ENCODE peak calls at places on chromosomes 1 and 21, in seven cellular contexts. U, T, M, D, V, G and X are unnamed samples.
A peak's percentile ranks its signal among the peaks of the same experiment; 100 is the strongest.

GRCh38 chr1:43541721-43542401 is 11.2 kb downstream of the PTPRF start:
- DNase-seq in U (peak; percentile 89), M (peak; percentile 92), T (no peak), G (no peak), D (peak; percentile 94), V (peak; percentile 85), X (peak; percentile 96)

GRCh38 chr21:42373181-42373907 is 7.0 kb upstream of the TFF1 start:
- DNase-seq in M (no peak), U (no peak), V (no peak), T (no peak), G (peak; percentile 31), D (no peak), X (no peak)

GRCh38 chr1:233440952-233441401 is 113.5 kb downstream of the MAP3K21 start:
- DNase-seq in U (no peak), D (no peak), V (no peak), M (peak; percentile 52), G (peak; percentile 67), T (peak; percentile 33), X (no peak)

GRCh38 chr1:66231162-66232077 is 302.5 kb upstream of the SGIP1 start:
- DNase-seq in U (no peak), G (no peak), T (peak; percentile 37), D (no peak), M (no peak), V (no peak), X (no peak)

GRCh38 chr1:191913234-191913948 is 244.9 kb upstream of the RGS18 start:
- DNase-seq in M (no peak), V (no peak), D (no peak), T (no peak), G (no peak), U (no peak), X (no peak)

GRCh38 chr1:147897030-147897756 is 5.4 kb upstream of the GJA8 start:
- DNase-seq in D (no peak), M (no peak), V (no peak), G (no peak), U (no peak), T (no peak), X (no peak)

GRCh38 chr1:14919289-14919688 is 234.3 kb upstream of the TMEM51 start:
- DNase-seq in G (no peak), D (no peak), M (no peak), U (no peak), T (no peak), V (no peak), X (no peak)

GRCh38 chr21:36485476-36485875 is 5.6 kb upstream of the CLDN14 start:
- DNase-seq in U (no peak), D (no peak), G (no peak), T (no peak), M (no peak), V (no peak), X (no peak)

GRCh38 chr1:201750934-201751333 is 78.0 kb upstream of the IPO9 start:
- DNase-seq in U (no peak), D (no peak), V (no peak), M (no peak), T (no peak), G (no peak), X (no peak)

GRCh38 chr1:7692038-7692437 is 79.1 kb upstream of the VAMP3 start:
- DNase-seq in M (no peak), T (no peak), V (no peak), G (no peak), D (no peak), U (no peak), X (no peak)

GRCh38 chr1:160550572-160551034 is 27.5 kb upstream of the SLAMF6 start:
- DNase-seq in V (no peak), G (peak; percentile 39), D (no peak), U (no peak), M (no peak), T (no peak), X (no peak)

GRCh38 chr1:93805027-93805426 is 74.0 kb downstream of the DNTTIP2 start:
- DNase-seq in D (no peak), M (no peak), T (no peak), U (no peak), G (no peak), V (no peak), X (no peak)

GRCh38 chr1:8061673-8062386 is 35.7 kb upstream of the ERRFI1 start:
- DNase-seq in D (no peak), G (no peak), V (no peak), U (no peak), M (no peak), T (no peak), X (no peak)

GRCh38 chr21:41410767-41411448 is 15.1 kb upstream of the MX1 start:
- DNase-seq in T (no peak), U (no peak), G (no peak), V (no peak), M (no peak), D (no peak), X (peak; percentile 65)

GRCh38 chr1:86277909-86278308 is 118.2 kb downstream of the ODF2L start:
- DNase-seq in V (no peak), T (no peak), M (no peak), G (no peak), U (no peak), D (no peak), X (no peak)

GRCh38 chr1:216207154-216207553 is 216.1 kb downstream of the USH2A start:
- DNase-seq in M (no peak), G (no peak), U (no peak), T (no peak), D (no peak), V (no peak), X (no peak)

GRCh38 chr1:80427886-80428285 is 1372.8 kb upstream of the ADGRL2 start:
- DNase-seq in U (no peak), V (no peak), M (peak; percentile 3), D (no peak), G (no peak), T (no peak), X (no peak)

GRCh38 chr1:192807968-192808587 is 761 bp upstream of the RGS2 start:
- DNase-seq in T (peak; percentile 16), U (no peak), G (peak; percentile 10), D (no peak), V (no peak), M (no peak), X (no peak)

GRCh38 chr21:45393021-45393420 is 11.9 kb upstream of the COL18A1 start:
- DNase-seq in T (no peak), U (no peak), G (no peak), M (no peak), D (peak; percentile 54), V (no peak), X (peak; percentile 69)

GRCh38 chr21:14956826-14957225 is 108.0 kb downstream of the NRIP1 start:
- DNase-seq in M (no peak), G (no peak), T (no peak), U (no peak), D (no peak), V (no peak), X (no peak)

GRCh38 chr21:42495765-42496119 is 282 bp downstream of the RSPH1 start:
- DNase-seq in M (peak; percentile 53), T (peak; percentile 20), U (no peak), V (peak; percentile 74), D (no peak), G (no peak), X (no peak)

GRCh38 chr1:206464456-206464964 is 5.8 kb upstream of the IKBKE start:
- DNase-seq in G (no peak), D (no peak), U (no peak), M (no peak), V (no peak), T (no peak), X (no peak)

GRCh38 chr1:229694053-229694693 is 68.1 kb downstream of the URB2 start:
- DNase-seq in G (peak; percentile 51), M (peak; percentile 69), U (no peak), D (peak; percentile 95), T (no peak), V (peak; percentile 46), X (peak; percentile 90)

GRCh38 chr1:192678099-192678498 is 42.2 kb downstream of the RGS13 start:
- DNase-seq in D (no peak), T (no peak), M (no peak), G (no peak), U (no peak), V (no peak), X (no peak)

GRCh38 chr1:183090386-183091006 is 67.3 kb downstream of the LAMC1 start:
- DNase-seq in V (peak; percentile 52), M (peak; percentile 43), D (peak; percentile 94), U (no peak), G (peak; percentile 17), T (no peak), X (no peak)

GRCh38 chr1:68442006-68442405 is 7.7 kb downstream of the RPE65 start:
- DNase-seq in G (no peak), U (no peak), D (no peak), M (no peak), T (no peak), V (no peak), X (no peak)

GRCh38 chr1:204507317-204508105 is 8.7 kb upstream of the MDM4 start:
- DNase-seq in M (no peak), T (peak; percentile 44), U (no peak), D (no peak), V (no peak), G (peak; percentile 78), X (no peak)

GRCh38 chr1:150621497-150622113 is 7.8 kb downstream of the ENSA start:
- DNase-seq in V (peak; percentile 70), M (peak; percentile 76), G (peak; percentile 67), U (no peak), T (peak; percentile 64), D (peak; percentile 82), X (no peak)

GRCh38 chr1:29475256-29475800 is 239.0 kb downstream of the PTPRU start:
- DNase-seq in G (no peak), V (no peak), T (no peak), U (no peak), M (no peak), D (peak; percentile 39), X (peak; percentile 76)

GRCh38 chr21:32916088-32916487 is 109.6 kb upstream of the OLIG2 start:
- DNase-seq in U (no peak), D (no peak), T (no peak), G (no peak), M (no peak), V (no peak), X (no peak)
- TF ChIP-seq CTCF in U (no peak), D (no peak), T (no peak), G (no peak), M (no peak), V (no peak), X (no peak)

DNA sequence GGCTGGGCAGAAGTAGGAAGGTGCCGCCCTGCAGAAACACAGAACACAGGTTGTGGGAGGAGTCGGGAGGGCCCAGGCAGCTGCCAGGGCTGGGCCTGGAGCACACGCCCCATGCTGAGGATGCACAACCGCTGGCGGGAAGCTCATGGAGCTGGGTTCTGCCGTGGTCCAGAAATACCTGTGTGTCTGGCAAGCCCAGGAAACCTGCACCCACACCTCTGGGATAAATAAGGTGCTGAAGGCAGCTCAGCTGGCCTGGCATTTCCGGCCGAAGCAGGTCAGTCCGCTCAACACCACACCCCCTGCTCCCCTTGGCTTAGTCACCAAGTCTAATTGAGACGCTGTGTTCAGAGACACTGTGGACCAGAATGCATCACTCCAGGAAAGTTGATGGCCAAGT is 32.1 kb downstream of the CTNNBIP1 start:
- DNase-seq in D (no peak), M (no peak), V (peak; percentile 38), U (no peak), G (no peak), T (no peak), X (peak; percentile 54)
- TF ChIP-seq POLR2A in D (no peak), M (no peak), V (no peak), U (no peak), G (no peak), T (no peak), X (no peak)

GRCh38 chr1:212641956-212642355 is 33.4 kb downstream of the ATF3 start:
- DNase-seq in G (no peak), T (no peak), D (no peak), U (no peak), M (no peak), V (no peak), X (no peak)
- TF ChIP-seq CTCF in G (no peak), T (no peak), D (no peak), U (no peak), M (no peak), V (no peak), X (no peak)

GRCh38 chr1:4671828-4672227 is 17.4 kb downstream of the AJAP1 start:
- DNase-seq in G (no peak), M (no peak), V (no peak), T (no peak), D (no peak), U (no peak), X (no peak)
- TF ChIP-seq POLR2A in G (no peak), M (no peak), V (no peak), T (no peak), D (no peak), U (no peak), X (no peak)